ENCODE peak calls at places on chromosomes 2 and 18, in four cellular contexts. One of them, this sample, is unnamed.

GRCh38 chr2:160492401-160493226 is 993 bp downstream of the RBMS1 start:
- DNase-seq in DMS 273 treated with DMSO at 0.1 percent for 48 hours: no peak
- DNase-seq in AML-193: no peak
- DNase-seq in posterior vena cava: peak
- DNase-seq in this sample: no peak

GRCh38 chr2:239385096-239386000 is 15.5 kb downstream of the HDAC4 start:
- DNase-seq in AML-193: no peak
- DNase-seq in DMS 273 treated with DMSO at 0.1 percent for 48 hours: no peak
- DNase-seq in posterior vena cava: peak
- DNase-seq in this sample: no peak

GRCh38 chr2:190893157-190893556 is 12.5 kb downstream of the GLS start:
- DNase-seq in DMS 273 treated with DMSO at 0.1 percent for 48 hours: no peak
- DNase-seq in posterior vena cava: no peak
- DNase-seq in AML-193: no peak
- DNase-seq in this sample: no peak

GRCh38 chr2:190984595-190984994 is 29.4 kb downstream of the STAT1 start:
- DNase-seq in DMS 273 treated with DMSO at 0.1 percent for 48 hours: no peak
- DNase-seq in posterior vena cava: no peak
- DNase-seq in AML-193: no peak
- DNase-seq in this sample: no peak

GRCh38 chr2:70381235-70381634 is 79.4 kb upstream of the FAM136A start:
- DNase-seq in posterior vena cava: no peak
- DNase-seq in DMS 273 treated with DMSO at 0.1 percent for 48 hours: no peak
- DNase-seq in AML-193: no peak
- DNase-seq in this sample: no peak

GRCh38 chr2:227509824-227510619 is 38.1 kb downstream of the AGFG1 start:
- DNase-seq in AML-193: no peak
- DNase-seq in posterior vena cava: no peak
- DNase-seq in DMS 273 treated with DMSO at 0.1 percent for 48 hours: no peak
- DNase-seq in this sample: no peak

GRCh38 chr2:234771176-234771575 is 180.6 kb upstream of the SH3BP4 start:
- DNase-seq in DMS 273 treated with DMSO at 0.1 percent for 48 hours: no peak
- DNase-seq in posterior vena cava: no peak
- DNase-seq in AML-193: no peak
- DNase-seq in this sample: no peak

GRCh38 chr2:174544156-174544555 is 53.4 kb downstream of the WIPF1 start:
- DNase-seq in AML-193: no peak
- DNase-seq in DMS 273 treated with DMSO at 0.1 percent for 48 hours: no peak
- DNase-seq in posterior vena cava: no peak
- DNase-seq in this sample: no peak

GRCh38 chr2:72883356-72883962 is 3.7 kb upstream of the SPR start:
- DNase-seq in posterior vena cava: peak
- DNase-seq in AML-193: no peak
- DNase-seq in DMS 273 treated with DMSO at 0.1 percent for 48 hours: no peak
- DNase-seq in this sample: no peak

GRCh38 chr2:72090271-72090720 is 57.4 kb downstream of the CYP26B1 start:
- DNase-seq in posterior vena cava: peak
- DNase-seq in DMS 273 treated with DMSO at 0.1 percent for 48 hours: no peak
- DNase-seq in AML-193: no peak
- DNase-seq in this sample: no peak

GRCh38 chr2:26011990-26012856 is 21.7 kb upstream of the RAB10 start:
- DNase-seq in DMS 273 treated with DMSO at 0.1 percent for 48 hours: no peak
- DNase-seq in posterior vena cava: no peak
- DNase-seq in AML-193: peak
- DNase-seq in this sample: no peak

GRCh38 chr2:196059491-196059960 is 9.1 kb downstream of the DNAH7 start:
- DNase-seq in AML-193: no peak
- DNase-seq in posterior vena cava: no peak
- DNase-seq in DMS 273 treated with DMSO at 0.1 percent for 48 hours: no peak
- DNase-seq in this sample: no peak

GRCh38 chr2:10278763-10279471 is 23.8 kb upstream of the HPCAL1 start:
- DNase-seq in AML-193: no peak
- DNase-seq in posterior vena cava: peak
- DNase-seq in DMS 273 treated with DMSO at 0.1 percent for 48 hours: no peak
- DNase-seq in this sample: no peak

GRCh38 chr2:230660294-230661060 is 52.2 kb upstream of the CAB39 start:
- DNase-seq in posterior vena cava: no peak
- DNase-seq in DMS 273 treated with DMSO at 0.1 percent for 48 hours: no peak
- DNase-seq in AML-193: peak
- DNase-seq in this sample: no peak

GRCh38 chr2:230575640-230576324 is 136.9 kb upstream of the CAB39 start:
- DNase-seq in posterior vena cava: no peak
- DNase-seq in AML-193: no peak
- DNase-seq in DMS 273 treated with DMSO at 0.1 percent for 48 hours: no peak
- DNase-seq in this sample: no peak

GRCh38 chr2:107062599-107063196 is 176.7 kb upstream of the ST6GAL2 start:
- DNase-seq in AML-193: no peak
- DNase-seq in DMS 273 treated with DMSO at 0.1 percent for 48 hours: no peak
- DNase-seq in posterior vena cava: no peak
- DNase-seq in this sample: no peak

GRCh38 chr2:110180036-110180435 is 24.8 kb downstream of the NPHP1 start:
- DNase-seq in posterior vena cava: no peak
- DNase-seq in AML-193: no peak
- DNase-seq in DMS 273 treated with DMSO at 0.1 percent for 48 hours: no peak
- DNase-seq in this sample: no peak

GRCh38 chr2:232230557-232230956 is 148.0 kb upstream of the ALPP start:
- DNase-seq in AML-193: peak
- DNase-seq in DMS 273 treated with DMSO at 0.1 percent for 48 hours: no peak
- DNase-seq in posterior vena cava: no peak
- DNase-seq in this sample: no peak

GRCh38 chr2:240000671-240001070 is 24.5 kb downstream of the NDUFA10 start:
- DNase-seq in AML-193: no peak
- DNase-seq in DMS 273 treated with DMSO at 0.1 percent for 48 hours: no peak
- DNase-seq in posterior vena cava: no peak
- DNase-seq in this sample: no peak

GRCh38 chr18:62617793-62618591 is 95.2 kb downstream of the ZCCHC2 start:
- DNase-seq in posterior vena cava: no peak
- DNase-seq in AML-193: no peak
- DNase-seq in DMS 273 treated with DMSO at 0.1 percent for 48 hours: no peak
- DNase-seq in this sample: no peak

GRCh38 chr2:166932032-166932431 is 43.8 kb downstream of the XIRP2 start:
- DNase-seq in AML-193: no peak
- DNase-seq in DMS 273 treated with DMSO at 0.1 percent for 48 hours: no peak
- DNase-seq in posterior vena cava: no peak
- DNase-seq in this sample: no peak

GRCh38 chr2:73827018-73827417 is 1.7 kb upstream of the STAMBP start:
- DNase-seq in AML-193: peak
- DNase-seq in DMS 273 treated with DMSO at 0.1 percent for 48 hours: no peak
- DNase-seq in posterior vena cava: no peak
- DNase-seq in this sample: no peak